ENCODE peak calls at places on chromosomes 3 and 15, in six cellular contexts. One of them, this sample, is unnamed.

GRCh38 chr3:160012108-160012507 is 23.5 kb downstream of the IL12A start:
- DNase-seq in GM10248: peak; percentile 72
- DNase-seq in WTC11: no peak
- DNase-seq in posterior cingulate gyrus: no peak
- DNase-seq in H9: no peak
- DNase-seq in heart left ventricle: no peak
- DNase-seq in this sample: peak; percentile 81

GRCh38 chr3:63960048-63960711 is 48.0 kb upstream of the SCAANT1 start:
- DNase-seq in posterior cingulate gyrus: peak; percentile 30
- DNase-seq in WTC11: no peak
- DNase-seq in heart left ventricle: no peak
- DNase-seq in H9: no peak
- DNase-seq in GM10248: no peak
- DNase-seq in this sample: no peak

GRCh38 chr15:39056357-39056756 is 491.7 kb upstream of the RASGRP1 start:
- DNase-seq in posterior cingulate gyrus: no peak
- DNase-seq in heart left ventricle: no peak
- DNase-seq in H9: no peak
- DNase-seq in GM10248: no peak
- DNase-seq in WTC11: no peak
- DNase-seq in this sample: no peak

GRCh38 chr3:89107461-89108035 is at the start of gene EPHA3:
- DNase-seq in WTC11: peak; percentile 83
- DNase-seq in heart left ventricle: peak; percentile 84
- DNase-seq in GM10248: peak; percentile 56
- DNase-seq in posterior cingulate gyrus: peak; percentile 77
- DNase-seq in H9: peak; percentile 86
- DNase-seq in this sample: no peak

GRCh38 chr3:153210660-153211059 is 48.6 kb downstream of the RAP2B start:
- DNase-seq in H9: no peak
- DNase-seq in WTC11: no peak
- DNase-seq in heart left ventricle: no peak
- DNase-seq in GM10248: no peak
- DNase-seq in posterior cingulate gyrus: no peak
- DNase-seq in this sample: no peak

GRCh38 chr3:48273594-48274211 is 32.8 kb downstream of the ZNF589 start:
- DNase-seq in WTC11: peak; percentile 65
- DNase-seq in posterior cingulate gyrus: peak; percentile 48
- DNase-seq in H9: peak; percentile 72
- DNase-seq in heart left ventricle: no peak
- DNase-seq in GM10248: peak; percentile 77
- DNase-seq in this sample: peak; percentile 30

GRCh38 chr15:83845230-83845629 is 191.3 kb downstream of the ADAMTSL3 start:
- DNase-seq in heart left ventricle: no peak
- DNase-seq in H9: no peak
- DNase-seq in WTC11: no peak
- DNase-seq in posterior cingulate gyrus: no peak
- DNase-seq in GM10248: no peak
- DNase-seq in this sample: no peak

GRCh38 chr3:127902486-127902885 is 12.5 kb upstream of the KBTBD12 start:
- DNase-seq in H9: no peak
- DNase-seq in GM10248: no peak
- DNase-seq in posterior cingulate gyrus: no peak
- DNase-seq in heart left ventricle: no peak
- DNase-seq in WTC11: no peak
- DNase-seq in this sample: no peak

GRCh38 chr15:57772223-57772957 is 65.9 kb downstream of the POLR2M start:
- DNase-seq in H9: peak; percentile 57
- DNase-seq in posterior cingulate gyrus: no peak
- DNase-seq in heart left ventricle: no peak
- DNase-seq in WTC11: no peak
- DNase-seq in GM10248: no peak
- DNase-seq in this sample: no peak

GRCh38 chr15:64981812-64982431 is 7.8 kb downstream of the SPG21 start:
- DNase-seq in heart left ventricle: no peak
- DNase-seq in posterior cingulate gyrus: no peak
- DNase-seq in WTC11: no peak
- DNase-seq in H9: no peak
- DNase-seq in GM10248: no peak
- DNase-seq in this sample: no peak

GRCh38 chr3:38374221-38374620 is 27.6 kb downstream of the XYLB start:
- DNase-seq in GM10248: no peak
- DNase-seq in H9: no peak
- DNase-seq in heart left ventricle: no peak
- DNase-seq in posterior cingulate gyrus: no peak
- DNase-seq in WTC11: no peak
- DNase-seq in this sample: no peak

GRCh38 chr3:178735032-178735674 is 198.9 kb downstream of the KCNMB2 start:
- DNase-seq in H9: no peak
- DNase-seq in heart left ventricle: no peak
- DNase-seq in WTC11: no peak
- DNase-seq in GM10248: no peak
- DNase-seq in posterior cingulate gyrus: no peak
- DNase-seq in this sample: no peak

GRCh38 chr15:59933607-59934006 is 70.5 kb upstream of the FOXB1 start:
- DNase-seq in posterior cingulate gyrus: no peak
- DNase-seq in heart left ventricle: no peak
- DNase-seq in H9: no peak
- DNase-seq in WTC11: no peak
- DNase-seq in GM10248: no peak
- DNase-seq in this sample: no peak

GRCh38 chr15:49235446-49236207 is 65.6 kb downstream of the GALK2 start:
- DNase-seq in posterior cingulate gyrus: peak; percentile 69
- DNase-seq in H9: peak; percentile 57
- DNase-seq in heart left ventricle: peak; percentile 32
- DNase-seq in WTC11: peak; percentile 62
- DNase-seq in GM10248: peak; percentile 37
- DNase-seq in this sample: peak; percentile 56

GRCh38 chr15:80479191-80479590 is 75.0 kb downstream of the ARNT2 start:
- DNase-seq in WTC11: no peak
- DNase-seq in heart left ventricle: no peak
- DNase-seq in GM10248: no peak
- DNase-seq in H9: no peak
- DNase-seq in posterior cingulate gyrus: no peak
- DNase-seq in this sample: no peak

GRCh38 chr3:50242778-50243551 is 7.0 kb downstream of the GNAI2 start:
- DNase-seq in posterior cingulate gyrus: no peak
- DNase-seq in H9: no peak
- DNase-seq in WTC11: no peak
- DNase-seq in GM10248: peak; percentile 47
- DNase-seq in heart left ventricle: peak; percentile 84
- DNase-seq in this sample: no peak

GRCh38 chr3:173396191-173397041 is 1.1 kb upstream of the NLGN1 start:
- DNase-seq in WTC11: peak; percentile 18
- DNase-seq in heart left ventricle: no peak
- DNase-seq in H9: peak; percentile 50
- DNase-seq in GM10248: peak; percentile 12
- DNase-seq in posterior cingulate gyrus: peak; percentile 36
- DNase-seq in this sample: no peak

GRCh38 chr3:119230071-119230470 is 10.6 kb downstream of the B4GALT4 start:
- DNase-seq in H9: no peak
- DNase-seq in heart left ventricle: no peak
- DNase-seq in GM10248: no peak
- DNase-seq in WTC11: no peak
- DNase-seq in posterior cingulate gyrus: no peak
- DNase-seq in this sample: no peak

GRCh38 chr3:140249188-140249587 is 314.2 kb downstream of the CLSTN2 start:
- DNase-seq in posterior cingulate gyrus: no peak
- DNase-seq in heart left ventricle: no peak
- DNase-seq in H9: no peak
- DNase-seq in GM10248: no peak
- DNase-seq in WTC11: no peak
- DNase-seq in this sample: no peak

GRCh38 chr15:77521206-77521605 is 100.5 kb downstream of the HMG20A start:
- DNase-seq in heart left ventricle: no peak
- DNase-seq in H9: no peak
- DNase-seq in WTC11: no peak
- DNase-seq in GM10248: no peak
- DNase-seq in posterior cingulate gyrus: no peak
- DNase-seq in this sample: no peak

GRCh38 chr3:6791161-6791560 is 69.8 kb upstream of the GRM7 start:
- DNase-seq in posterior cingulate gyrus: no peak
- DNase-seq in H9: no peak
- DNase-seq in heart left ventricle: no peak
- DNase-seq in GM10248: no peak
- DNase-seq in WTC11: no peak
- DNase-seq in this sample: no peak

GRCh38 chr3:123096701-123097100 is 29.9 kb downstream of the PDIA5 start:
- DNase-seq in H9: no peak
- DNase-seq in posterior cingulate gyrus: peak; percentile 67
- DNase-seq in GM10248: no peak
- DNase-seq in heart left ventricle: peak; percentile 80
- DNase-seq in WTC11: no peak
- DNase-seq in this sample: no peak

GRCh38 chr15:90184786-90185704 is 16.1 kb upstream of the SEMA4B start:
- DNase-seq in WTC11: peak; percentile 73
- DNase-seq in posterior cingulate gyrus: peak; percentile 80
- DNase-seq in H9: peak; percentile 76
- DNase-seq in GM10248: peak; percentile 87
- DNase-seq in heart left ventricle: peak; percentile 79
- DNase-seq in this sample: no peak

GRCh38 chr3:150035910-150036661 is 65.4 kb upstream of the PFN2 start:
- DNase-seq in H9: no peak
- DNase-seq in GM10248: no peak
- DNase-seq in heart left ventricle: no peak
- DNase-seq in posterior cingulate gyrus: no peak
- DNase-seq in WTC11: no peak
- DNase-seq in this sample: no peak

GRCh38 chr3:188491276-188491687 is 337.3 kb downstream of the LPP start:
- DNase-seq in H9: no peak
- DNase-seq in WTC11: no peak
- DNase-seq in heart left ventricle: no peak
- DNase-seq in GM10248: no peak
- DNase-seq in posterior cingulate gyrus: no peak
- DNase-seq in this sample: no peak

GRCh38 chr3:149356044-149356592 is 21.3 kb downstream of the TM4SF1 start:
- DNase-seq in GM10248: no peak
- DNase-seq in H9: no peak
- DNase-seq in heart left ventricle: no peak
- DNase-seq in posterior cingulate gyrus: no peak
- DNase-seq in WTC11: no peak
- DNase-seq in this sample: no peak

GRCh38 chr3:116005404-116005803 is 382.1 kb downstream of the GAP43 start:
- DNase-seq in GM10248: no peak
- DNase-seq in WTC11: no peak
- DNase-seq in H9: no peak
- DNase-seq in heart left ventricle: peak; percentile 46
- DNase-seq in posterior cingulate gyrus: no peak
- DNase-seq in this sample: no peak

GRCh38 chr15:59388670-59389069 is 16.0 kb upstream of the MYO1E start:
- DNase-seq in H9: no peak
- DNase-seq in GM10248: no peak
- DNase-seq in heart left ventricle: no peak
- DNase-seq in posterior cingulate gyrus: no peak
- DNase-seq in WTC11: no peak
- DNase-seq in this sample: no peak